ENCODE peak calls at places on chromosomes 11 and 22, in four cellular contexts. One of them, this sample, is unnamed.
A peak's percentile ranks its signal among the peaks of the same experiment; 100 is the strongest.

GRCh38 chr11:73213196-73214143 is 4.6 kb upstream of the P2RY2 start:
- DNase-seq in heart right ventricle: no peak
- DNase-seq in mesenchymal stem cell: no peak
- DNase-seq in cardiac muscle cell: no peak
- DNase-seq in this sample: no peak

GRCh38 chr11:77191823-77192495 is 63.9 kb downstream of the MYO7A start:
- DNase-seq in heart right ventricle: peak; percentile 29
- DNase-seq in cardiac muscle cell: peak; percentile 88
- DNase-seq in mesenchymal stem cell: peak; percentile 54
- DNase-seq in this sample: no peak

GRCh38 chr11:73359930-73360742 is 16.1 kb upstream of the RELT start:
- DNase-seq in mesenchymal stem cell: no peak
- DNase-seq in cardiac muscle cell: peak; percentile 55
- DNase-seq in heart right ventricle: no peak
- DNase-seq in this sample: no peak

GRCh38 chr11:84922836-84923235 is 704.3 kb downstream of the DLG2 start:
- DNase-seq in heart right ventricle: no peak
- DNase-seq in cardiac muscle cell: peak; percentile 25
- DNase-seq in mesenchymal stem cell: no peak
- DNase-seq in this sample: no peak

GRCh38 chr11:44950036-44950624 is 553 bp downstream of the TP53I11 start:
- DNase-seq in cardiac muscle cell: peak; percentile 69
- DNase-seq in heart right ventricle: peak; percentile 64
- DNase-seq in mesenchymal stem cell: no peak
- DNase-seq in this sample: no peak

GRCh38 chr11:62461740-62462522 is 43.1 kb downstream of the SCGB1A1 start:
- DNase-seq in cardiac muscle cell: no peak
- DNase-seq in mesenchymal stem cell: peak; percentile 69
- DNase-seq in heart right ventricle: no peak
- DNase-seq in this sample: no peak

GRCh38 chr11:1772270-1773130 is 8.8 kb upstream of the CTSD start:
- DNase-seq in heart right ventricle: no peak
- DNase-seq in cardiac muscle cell: no peak
- DNase-seq in mesenchymal stem cell: peak; percentile 97
- DNase-seq in this sample: peak; percentile 43

GRCh38 chr11:3046190-3046589 is 11.0 kb downstream of the CARS1 start:
- DNase-seq in heart right ventricle: no peak
- DNase-seq in mesenchymal stem cell: no peak
- DNase-seq in cardiac muscle cell: no peak
- DNase-seq in this sample: no peak

GRCh38 chr11:2186669-2187266 is 15.2 kb upstream of the TH start:
- DNase-seq in heart right ventricle: no peak
- DNase-seq in cardiac muscle cell: peak; percentile 79
- DNase-seq in mesenchymal stem cell: peak; percentile 8
- DNase-seq in this sample: no peak

GRCh38 chr11:46948378-46949131 is 12.0 kb downstream of the CSTPP1 start:
- DNase-seq in cardiac muscle cell: no peak
- DNase-seq in mesenchymal stem cell: peak; percentile 92
- DNase-seq in heart right ventricle: no peak
- DNase-seq in this sample: no peak

GRCh38 chr11:88420165-88420781 is 82.7 kb upstream of the CTSC start:
- DNase-seq in mesenchymal stem cell: peak; percentile 74
- DNase-seq in heart right ventricle: no peak
- DNase-seq in cardiac muscle cell: no peak
- DNase-seq in this sample: no peak

GRCh38 chr11:8639655-8640054 is 42.8 kb downstream of the TRIM66 start:
- DNase-seq in mesenchymal stem cell: no peak
- DNase-seq in heart right ventricle: no peak
- DNase-seq in cardiac muscle cell: no peak
- DNase-seq in this sample: no peak

GRCh38 chr11:67275606-67276409 is 9.5 kb downstream of the GRK2 start:
- DNase-seq in cardiac muscle cell: no peak
- DNase-seq in heart right ventricle: peak; percentile 11
- DNase-seq in mesenchymal stem cell: no peak
- DNase-seq in this sample: no peak

GRCh38 chr11:67276821-67277230 is 10.6 kb downstream of the GRK2 start:
- DNase-seq in cardiac muscle cell: peak; percentile 23
- DNase-seq in heart right ventricle: peak; percentile 61
- DNase-seq in mesenchymal stem cell: no peak
- DNase-seq in this sample: no peak

GRCh38 chr11:67272327-67273259 is 6.3 kb downstream of the GRK2 start:
- DNase-seq in cardiac muscle cell: no peak
- DNase-seq in mesenchymal stem cell: no peak
- DNase-seq in heart right ventricle: peak; percentile 39
- DNase-seq in this sample: no peak

GRCh38 chr11:67273260-67273990 is 7.2 kb downstream of the GRK2 start:
- DNase-seq in cardiac muscle cell: no peak
- DNase-seq in heart right ventricle: peak; percentile 52
- DNase-seq in mesenchymal stem cell: no peak
- DNase-seq in this sample: no peak

GRCh38 chr11:67274768-67275605 is 8.7 kb downstream of the GRK2 start:
- DNase-seq in heart right ventricle: peak; percentile 74
- DNase-seq in mesenchymal stem cell: no peak
- DNase-seq in cardiac muscle cell: no peak
- DNase-seq in this sample: no peak
- H3K27ac ChIP-seq in heart right ventricle: peak overlapping the region; percentile 76
- H3K27ac ChIP-seq in mesenchymal stem cell: no peak overlapping the region
- H3K27ac ChIP-seq in cardiac muscle cell: peak overlapping the region; percentile 76
- H3K27ac ChIP-seq in this sample: peak overlapping the region; percentile 30

GRCh38 chr11:30753994-30754393 is 167.8 kb upstream of the MPPED2 start:
- DNase-seq in heart right ventricle: no peak
- DNase-seq in mesenchymal stem cell: no peak
- DNase-seq in cardiac muscle cell: no peak
- DNase-seq in this sample: no peak
- H3K27ac ChIP-seq in heart right ventricle: no peak overlapping the region
- H3K27ac ChIP-seq in mesenchymal stem cell: no peak overlapping the region
- H3K27ac ChIP-seq in cardiac muscle cell: no peak overlapping the region
- H3K27ac ChIP-seq in this sample: no peak overlapping the region

DNA sequence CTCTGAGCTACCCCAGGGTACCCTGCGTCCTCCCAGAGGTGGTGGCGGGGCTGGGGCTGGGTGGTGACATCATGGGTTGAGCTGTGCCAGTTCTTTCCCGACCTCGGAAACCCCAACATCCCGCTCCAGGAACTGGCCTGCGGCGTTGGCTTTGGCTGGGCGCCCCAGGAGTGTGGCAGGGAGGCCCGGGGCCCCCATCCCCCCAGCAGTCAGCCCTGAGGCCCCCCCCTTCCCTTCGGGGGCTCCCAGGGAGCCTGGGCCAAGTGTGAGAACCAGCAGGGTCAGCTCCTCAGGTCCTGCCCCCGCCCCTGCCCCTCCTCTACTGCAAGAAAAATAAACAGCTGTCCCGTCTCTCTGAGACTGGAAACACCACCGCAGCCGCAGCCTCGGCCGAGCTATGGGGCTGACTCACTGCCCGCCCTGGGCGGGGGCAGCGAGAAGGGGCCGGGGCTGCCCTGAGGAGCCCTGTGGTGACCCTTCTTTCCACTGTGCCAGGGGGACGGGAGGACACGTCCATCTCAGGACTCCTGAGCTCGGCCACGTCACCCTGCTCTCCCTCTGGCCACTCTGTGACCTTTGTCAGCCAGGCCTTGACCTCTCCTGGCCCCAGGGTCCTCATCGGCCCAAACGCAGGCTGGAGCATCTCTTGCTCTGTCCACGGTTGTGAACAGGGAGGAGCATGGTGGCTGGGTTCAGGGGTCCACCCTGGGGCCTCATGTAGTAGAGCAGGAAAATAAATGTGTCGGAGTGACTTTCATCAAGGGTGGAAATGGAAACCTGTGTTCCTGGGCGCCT is 73.4 kb downstream of the WNT7B start:
- DNase-seq in heart right ventricle: peak; percentile 38
- DNase-seq in mesenchymal stem cell: peak; percentile 82
- DNase-seq in cardiac muscle cell: no peak
- DNase-seq in this sample: no peak
- H3K27ac ChIP-seq in heart right ventricle: no peak overlapping the region
- H3K27ac ChIP-seq in mesenchymal stem cell: no peak overlapping the region
- H3K27ac ChIP-seq in cardiac muscle cell: no peak overlapping the region
- H3K27ac ChIP-seq in this sample: no peak overlapping the region

GRCh38 chr11:129314381-129314780 is 61.3 kb upstream of the BARX2 start:
- DNase-seq in mesenchymal stem cell: no peak
- DNase-seq in heart right ventricle: no peak
- DNase-seq in cardiac muscle cell: no peak
- DNase-seq in this sample: no peak

GRCh38 chr11:129317564-129317963 is 58.1 kb upstream of the BARX2 start:
- DNase-seq in mesenchymal stem cell: no peak
- DNase-seq in cardiac muscle cell: no peak
- DNase-seq in heart right ventricle: no peak
- DNase-seq in this sample: no peak

GRCh38 chr11:129313588-129314288 is 61.9 kb upstream of the BARX2 start:
- DNase-seq in mesenchymal stem cell: no peak
- DNase-seq in cardiac muscle cell: no peak
- DNase-seq in heart right ventricle: no peak
- DNase-seq in this sample: no peak

GRCh38 chr11:129316781-129317180 is 58.9 kb upstream of the BARX2 start:
- DNase-seq in cardiac muscle cell: no peak
- DNase-seq in heart right ventricle: no peak
- DNase-seq in mesenchymal stem cell: no peak
- DNase-seq in this sample: no peak

GRCh38 chr11:129315781-129316579 is 59.7 kb upstream of the BARX2 start:
- DNase-seq in cardiac muscle cell: no peak
- DNase-seq in mesenchymal stem cell: no peak
- DNase-seq in heart right ventricle: no peak
- DNase-seq in this sample: no peak
- H3K27ac ChIP-seq in cardiac muscle cell: no peak overlapping the region
- H3K27ac ChIP-seq in mesenchymal stem cell: no peak overlapping the region
- H3K27ac ChIP-seq in heart right ventricle: no peak overlapping the region
- H3K27ac ChIP-seq in this sample: no peak overlapping the region

DNA sequence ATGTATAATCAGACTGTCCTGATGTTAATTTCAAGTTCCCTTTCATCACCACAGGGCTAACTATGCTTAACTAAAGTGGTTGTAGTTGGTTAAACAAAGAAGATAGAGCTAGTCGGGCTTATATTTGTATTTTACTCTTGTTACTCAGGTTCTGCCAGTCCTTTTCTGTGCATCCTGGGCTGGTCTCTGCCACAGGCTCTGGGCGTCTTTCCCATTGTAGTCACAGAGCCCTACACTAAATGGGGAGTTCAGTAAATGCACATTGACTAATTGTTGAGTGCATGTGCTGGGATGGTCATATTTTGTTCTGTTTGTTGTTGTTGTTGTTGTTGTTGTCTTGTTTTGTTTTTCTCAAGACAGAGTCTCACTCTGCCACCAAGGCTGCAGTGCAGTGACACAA is 125.4 kb upstream of the PGR start:
- DNase-seq in mesenchymal stem cell: no peak
- DNase-seq in heart right ventricle: no peak
- DNase-seq in cardiac muscle cell: no peak
- DNase-seq in this sample: no peak
- H3K27ac ChIP-seq in mesenchymal stem cell: no peak overlapping the region
- H3K27ac ChIP-seq in heart right ventricle: no peak overlapping the region
- H3K27ac ChIP-seq in cardiac muscle cell: no peak overlapping the region
- H3K27ac ChIP-seq in this sample: no peak overlapping the region

DNA sequence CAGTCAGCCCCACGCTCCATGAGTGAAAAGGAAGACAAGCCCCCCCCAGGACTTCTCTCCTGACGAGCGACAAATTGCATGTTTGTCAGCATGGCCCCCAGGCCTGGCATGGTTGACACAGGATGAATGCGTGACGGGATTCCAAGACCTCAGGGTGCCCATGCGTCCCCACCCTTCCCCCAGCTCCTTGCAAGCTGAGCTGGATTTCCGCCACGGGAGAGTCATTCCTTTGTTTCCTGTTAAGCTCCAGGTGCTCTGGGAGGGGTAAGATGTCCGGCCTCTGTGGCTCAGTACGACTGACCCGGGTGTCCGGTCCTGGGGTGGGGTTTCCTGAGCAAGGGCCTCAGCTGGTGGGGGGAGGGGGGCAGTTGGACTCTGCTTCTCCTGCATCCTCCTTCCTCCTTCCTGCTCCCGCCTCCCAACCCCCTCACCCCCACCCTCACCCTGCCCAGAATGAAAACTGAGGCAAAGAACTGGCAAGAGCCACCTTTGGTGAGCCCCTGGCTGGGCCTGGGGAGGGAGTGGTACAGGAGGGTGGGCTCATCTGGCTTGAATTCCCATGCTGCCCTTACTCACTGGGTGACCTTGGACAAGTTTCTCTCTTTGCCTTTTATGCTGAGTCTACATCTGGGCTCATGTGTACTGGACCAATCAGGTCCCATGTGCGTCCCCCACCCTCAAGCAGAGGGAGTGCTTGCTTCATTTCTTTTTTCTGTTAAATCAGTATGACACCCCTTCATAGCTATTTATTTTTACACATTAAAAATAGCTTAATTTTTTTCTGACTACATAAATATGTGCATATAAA is 2.5 kb downstream of the CDC42EP2 start:
- DNase-seq in cardiac muscle cell: no peak
- DNase-seq in heart right ventricle: peak; percentile 76
- DNase-seq in mesenchymal stem cell: peak; percentile 62
- DNase-seq in this sample: no peak
- H3K27ac ChIP-seq in cardiac muscle cell: no peak overlapping the region
- H3K27ac ChIP-seq in heart right ventricle: peak overlapping the region; percentile 98
- H3K27ac ChIP-seq in mesenchymal stem cell: peak overlapping the region; percentile 87
- H3K27ac ChIP-seq in this sample: peak overlapping the region; percentile 44